ENCODE peak calls at places on chromosomes 5 and 9, in four cellular contexts. U, P, F and B are unnamed samples.

GRCh38 chr5:112563169-112563826 is 144.2 kb upstream of the EPB41L4A start:
- DNase-seq in F (no peak), U (no peak), P (no peak), B (no peak)

GRCh38 chr9:27094640-27095039 is 14.4 kb upstream of the TEK start:
- DNase-seq in U (no peak), F (no peak), P (no peak), B (no peak)

GRCh38 chr5:77770293-77771005 is 5.7 kb downstream of the TBCA start:
- DNase-seq in P (no peak), U (no peak), F (no peak), B (no peak)

GRCh38 chr5:31921852-31922305 is 252.2 kb downstream of the GOLPH3 start:
- DNase-seq in P (no peak), U (no peak), F (no peak), B (no peak)

GRCh38 chr5:131538177-131538593 is 96.8 kb downstream of the RAPGEF6 start:
- DNase-seq in F (no peak), P (no peak), U (no peak), B (no peak)

GRCh38 chr5:128158342-128158741 is 74.8 kb downstream of the SLC12A2 start:
- DNase-seq in U (no peak), P (no peak), F (no peak), B (no peak)

GRCh38 chr5:141944086-141944485 is 13.9 kb downstream of the PCDH12 start:
- DNase-seq in U (no peak), P (no peak), F (no peak), B (no peak)

GRCh38 chr9:128505414-128505765 is 871 bp downstream of the GLE1 start:
- DNase-seq in U (no peak), F (peak; percentile 61), P (no peak), B (no peak)

GRCh38 chr5:157593036-157593435 is 17.5 kb upstream of the ADAM19 start:
- DNase-seq in P (no peak), U (no peak), F (no peak), B (no peak)

GRCh38 chr9:70566743-70567142 is 152.3 kb upstream of the KLF9 start:
- DNase-seq in U (no peak), P (no peak), F (no peak), B (no peak)

GRCh38 chr5:125058185-125058826 is 311.9 kb upstream of the ZNF608 start:
- DNase-seq in P (no peak), U (no peak), F (peak; percentile 53), B (no peak)

GRCh38 chr9:20512636-20513035 is 109.7 kb downstream of the MLLT3 start:
- DNase-seq in P (no peak), U (no peak), F (no peak), B (no peak)

GRCh38 chr9:100591139-100591538 is 13.3 kb downstream of the CAVIN4 start:
- DNase-seq in U (no peak), F (no peak), P (no peak), B (no peak)